ENCODE peak calls at places on chromosomes 12 and 14, in ten cellular contexts. A, K, S, Y, F, N, W, E, G and X are unnamed samples.

GRCh38 chr14:69685716-69686115 is 74.3 kb downstream of the SUSD6 start:
- DNase-seq in A (peak; percentile 66), K (no peak), S (no peak), Y (no peak), F (no peak), N (no peak), W (no peak), E (peak; percentile 58), G (no peak), X (no peak)

GRCh38 chr14:31057035-31057434 is 30.9 kb upstream of the STRN3 start:
- DNase-seq in A (no peak), K (no peak), S (no peak), Y (no peak), F (no peak), N (no peak), W (no peak), E (no peak), G (no peak), X (no peak)

GRCh38 chr12:112275211-112275610 is 107.0 kb downstream of the HECTD4 start:
- DNase-seq in A (no peak), K (no peak), S (no peak), Y (no peak), F (no peak), N (no peak), W (no peak), E (no peak), G (no peak), X (no peak)

GRCh38 chr12:22656835-22657234 is 31.9 kb downstream of the ETNK1 start:
- DNase-seq in A (no peak), K (no peak), S (no peak), Y (no peak), F (no peak), N (no peak), W (no peak), E (no peak), G (no peak), X (no peak)

GRCh38 chr12:1282670-1283361 is 291.8 kb downstream of the ERC1 start:
- DNase-seq in A (no peak), K (no peak), S (no peak), Y (no peak), F (no peak), N (no peak), W (no peak), E (peak; percentile 31), G (peak; percentile 14), X (no peak)

GRCh38 chr14:73696466-73697390 is 17.5 kb downstream of the PNMA1 start:
- DNase-seq in A (peak; percentile 81), K (peak; percentile 88), S (no peak), Y (no peak), F (peak; percentile 13), N (peak; percentile 14), W (no peak), E (peak; percentile 84), G (no peak), X (no peak)

GRCh38 chr12:65565601-65566560 is 258.4 kb upstream of the HMGA2 start:
- DNase-seq in A (peak; percentile 99), K (no peak), S (no peak), Y (no peak), F (no peak), N (peak; percentile 33), W (no peak), E (peak; percentile 99), G (peak; percentile 26), X (no peak)

GRCh38 chr14:90381011-90381790 is 15.6 kb upstream of the CALM1 start:
- DNase-seq in A (no peak), K (no peak), S (peak; percentile 69), Y (no peak), F (no peak), N (no peak), W (peak; percentile 20), E (no peak), G (no peak), X (no peak)

GRCh38 chr12:120110550-120111501 is 5.7 kb downstream of the RAB35 start:
- DNase-seq in A (no peak), K (no peak), S (peak; percentile 88), Y (no peak), F (no peak), N (no peak), W (peak; percentile 16), E (no peak), G (peak; percentile 47), X (no peak)

GRCh38 chr14:75906680-75907280 is 75.0 kb downstream of the TGFB3 start:
- DNase-seq in A (peak; percentile 29), K (no peak), S (peak; percentile 90), Y (peak; percentile 60), F (peak; percentile 21), N (peak; percentile 66), W (peak; percentile 80), E (peak; percentile 70), G (peak; percentile 87), X (peak; percentile 48)

GRCh38 chr12:25797335-25797863 is 161.1 kb upstream of the RASSF8 start:
- DNase-seq in A (no peak), K (no peak), S (no peak), Y (no peak), F (no peak), N (no peak), W (no peak), E (no peak), G (no peak), X (no peak)

GRCh38 chr14:92497391-92497790 is 16.2 kb upstream of the RIN3 start:
- DNase-seq in A (no peak), K (no peak), S (no peak), Y (no peak), F (no peak), N (no peak), W (no peak), E (no peak), G (peak; percentile 5), X (no peak)
- H3K4me2 ChIP-seq in A (no peak overlapping the region), K (no peak overlapping the region), S (no peak overlapping the region), Y (no peak overlapping the region), F (no peak overlapping the region), N (no peak overlapping the region), W (no peak overlapping the region), E (no peak overlapping the region), G (no peak overlapping the region), X (no peak overlapping the region)

GRCh38 chr12:92074889-92075288 is 70.8 kb downstream of the BTG1 start:
- DNase-seq in A (no peak), K (no peak), S (no peak), Y (no peak), F (no peak), N (peak; percentile 33), W (no peak), E (no peak), G (no peak), X (no peak)

GRCh38 chr12:92075425-92075891 is 70.2 kb downstream of the BTG1 start:
- DNase-seq in A (peak; percentile 83), K (no peak), S (peak; percentile 50), Y (no peak), F (no peak), N (no peak), W (peak; percentile 54), E (peak; percentile 72), G (no peak), X (no peak)

GRCh38 chr12:92077530-92077929 is 68.1 kb downstream of the BTG1 start:
- DNase-seq in A (no peak), K (no peak), S (no peak), Y (no peak), F (no peak), N (no peak), W (no peak), E (no peak), G (no peak), X (no peak)

GRCh38 chr12:92078167-92079053 is 67.2 kb downstream of the BTG1 start:
- DNase-seq in A (peak; percentile 91), K (no peak), S (no peak), Y (peak; percentile 28), F (peak; percentile 12), N (peak; percentile 42), W (no peak), E (peak; percentile 96), G (no peak), X (no peak)

GRCh38 chr12:92076106-92076505 is 69.5 kb downstream of the BTG1 start:
- DNase-seq in A (peak; percentile 26), K (no peak), S (no peak), Y (no peak), F (no peak), N (no peak), W (no peak), E (no peak), G (no peak), X (no peak)
- H3K4me2 ChIP-seq in A (peak overlapping the region; percentile 49), K (peak overlapping the region; percentile 64), S (no peak overlapping the region), Y (no peak overlapping the region), F (no peak overlapping the region), N (no peak overlapping the region), W (no peak overlapping the region), E (peak overlapping the region; percentile 23), G (no peak overlapping the region), X (no peak overlapping the region)

GRCh38 chr14:106846218-106846617 is 1319.8 kb downstream of the TMEM121 start:
- DNase-seq in A (no peak), K (no peak), S (no peak), Y (no peak), F (no peak), N (no peak), W (no peak), E (no peak), G (no peak), X (no peak)

GRCh38 chr14:106843376-106843775 is 1317.0 kb downstream of the TMEM121 start:
- DNase-seq in A (no peak), K (no peak), S (peak; percentile 49), Y (no peak), F (no peak), N (no peak), W (no peak), E (no peak), G (no peak), X (no peak)

GRCh38 chr14:106843951-106844483 is 1317.6 kb downstream of the TMEM121 start:
- DNase-seq in A (no peak), K (no peak), S (peak; percentile 67), Y (peak; percentile 52), F (no peak), N (no peak), W (no peak), E (no peak), G (no peak), X (peak; percentile 61)

GRCh38 chr14:106844608-106845285 is 1318.4 kb downstream of the TMEM121 start:
- DNase-seq in A (no peak), K (no peak), S (peak; percentile 86), Y (peak; percentile 43), F (no peak), N (no peak), W (no peak), E (no peak), G (no peak), X (no peak)

GRCh38 chr14:106845286-106846087 is 1319.1 kb downstream of the TMEM121 start:
- DNase-seq in A (no peak), K (peak; percentile 73), S (peak; percentile 84), Y (peak; percentile 46), F (no peak), N (no peak), W (no peak), E (no peak), G (no peak), X (no peak)
- H3K4me2 ChIP-seq in A (no peak overlapping the region), K (peak overlapping the region; percentile 80), S (peak overlapping the region; percentile 71), Y (no peak overlapping the region), F (no peak overlapping the region), N (no peak overlapping the region), W (no peak overlapping the region), E (no peak overlapping the region), G (no peak overlapping the region), X (no peak overlapping the region)

DNA sequence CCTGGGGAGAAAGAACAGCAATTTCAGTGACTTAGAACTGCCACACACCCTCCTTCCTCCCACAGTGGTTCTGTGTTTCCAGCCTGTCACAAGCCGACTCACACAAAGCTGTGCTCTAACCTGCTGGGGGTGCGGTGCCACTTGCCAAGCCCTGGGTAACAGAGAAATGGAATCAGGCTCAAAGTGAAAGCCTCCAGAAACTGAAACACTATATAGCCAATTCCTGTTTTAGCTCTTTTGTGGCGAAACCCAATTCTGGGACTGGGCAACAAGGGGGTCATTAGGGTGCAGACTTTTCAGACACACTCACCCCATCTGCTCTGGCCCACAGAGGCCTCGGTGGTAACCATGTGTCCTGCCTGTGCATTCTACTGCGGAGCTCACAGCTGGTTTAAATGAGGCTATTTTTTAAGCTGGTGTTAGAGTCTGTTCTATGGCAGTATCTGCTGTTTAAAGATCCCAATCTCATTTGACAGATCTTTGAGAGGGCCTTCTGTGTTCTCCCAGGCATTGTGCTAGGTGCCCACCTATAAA is 15.2 kb upstream of the ACTR6 start:
- DNase-seq in A (no peak), K (peak; percentile 54), S (no peak), Y (no peak), F (no peak), N (no peak), W (no peak), E (no peak), G (no peak), X (peak; percentile 74)
- H3K4me2 ChIP-seq in A (no peak overlapping the region), K (peak overlapping the region; percentile 81), S (no peak overlapping the region), Y (no peak overlapping the region), F (no peak overlapping the region), N (no peak overlapping the region), W (no peak overlapping the region), E (peak overlapping the region; percentile 35), G (no peak overlapping the region), X (peak overlapping the region; percentile 44)